ENCODE peak calls at places on chromosomes 13 and 19, in five cellular contexts. J is H54, Y is breast epithelium, K is G401, B is EL. S is an unnamed sample.
A peak's percentile ranks its signal among the peaks of the same experiment; 100 is the strongest.

GRCh38 chr13:41458187-41458938 is 1.0 kb downstream of the RGCC start:
- DNase-seq in J (no peak), Y (no peak), K (no peak), B (peak; percentile 16), S (peak; percentile 66)

GRCh38 chr19:13172335-13173128 is 22.3 kb downstream of the IER2 start:
- DNase-seq in J (peak; percentile 77), Y (peak; percentile 79), K (peak; percentile 61), B (peak; percentile 94), S (peak; percentile 70)

GRCh38 chr13:43054803-43055802 is 31.7 kb downstream of the DNAJC15 start:
- DNase-seq in J (peak; percentile 1), Y (no peak), K (no peak), B (peak; percentile 92), S (no peak)

GRCh38 chr19:10568826-10569651 is at the start of gene CDKN2D:
- DNase-seq in J (peak; percentile 90), Y (peak; percentile 99), K (peak; percentile 99), B (peak; percentile 99), S (peak; percentile 100)

GRCh38 chr13:40102854-40103253 is 447.4 kb downstream of the COG6 start:
- DNase-seq in J (peak; percentile 51), Y (no peak), K (no peak), B (peak; percentile 73), S (no peak)

GRCh38 chr13:112843392-112844250 is 125.4 kb upstream of the MCF2L start:
- DNase-seq in J (no peak), Y (no peak), K (no peak), B (no peak), S (no peak)

GRCh38 chr13:48334534-48335127 is 31.1 kb downstream of the RB1 start:
- DNase-seq in J (no peak), Y (no peak), K (peak; percentile 66), B (peak; percentile 25), S (no peak)

GRCh38 chr19:41421314-41421713 is 5.9 kb downstream of the B3GNT8 start:
- DNase-seq in J (no peak), Y (no peak), K (no peak), B (no peak), S (no peak)

GRCh38 chr19:1361601-1362384 is 21.9 kb upstream of the NDUFS7 start:
- DNase-seq in J (peak; percentile 30), Y (no peak), K (no peak), B (peak; percentile 79), S (no peak)

GRCh38 chr13:100209857-100210580 is 121.1 kb downstream of the PCCA start:
- DNase-seq in J (peak; percentile 30), Y (no peak), K (no peak), B (peak; percentile 75), S (no peak)

GRCh38 chr13:92721610-92722009 is 505.0 kb upstream of the GPC6 start:
- DNase-seq in J (no peak), Y (no peak), K (no peak), B (no peak), S (no peak)

GRCh38 chr13:98598043-98598442 is 21.1 kb upstream of the STK24 start:
- DNase-seq in J (no peak), Y (no peak), K (peak; percentile 18), B (peak; percentile 8), S (no peak)

GRCh38 chr13:99199541-99200432 is 867 bp upstream of the UBAC2 start:
- DNase-seq in J (no peak), Y (no peak), K (no peak), B (peak; percentile 13), S (peak; percentile 53)

GRCh38 chr13:100611678-100612492 is 23.3 kb upstream of the GGACT start:
- DNase-seq in J (peak; percentile 59), Y (peak; percentile 69), K (peak; percentile 55), B (no peak), S (no peak)

S was measured in right lobe of liver.